ENCODE peak calls at places on chromosomes 4 and X, in four cellular contexts. C is HepG2, B is K562, Z is H1. M is an unnamed sample.

GRCh38 chr4:182351485-182351884 is 108.3 kb downstream of the TENM3 start:
- DNase-seq in B (no peak), Z (no peak), C (no peak), M (no peak)

GRCh38 chr4:188841523-188841922 is 702.3 kb downstream of the TRIML1 start:
- DNase-seq in C (no peak), B (no peak), Z (no peak), M (no peak)

GRCh38 chr4:53928825-53929224 is 135.6 kb downstream of the CHIC2 start:
- DNase-seq in C (no peak), B (no peak), Z (no peak), M (no peak)

GRCh38 chr4:146976145-146976544 is 30.5 kb upstream of the TTC29 start:
- DNase-seq in C (no peak), Z (no peak), B (no peak), M (no peak)

GRCh38 chrX:6175914-6176313 is 52.8 kb downstream of the NLGN4X start:
- DNase-seq in B (no peak), C (no peak), Z (no peak), M (no peak)

GRCh38 chr4:107359208-107359607 is 323.1 kb upstream of the DKK2 start:
- DNase-seq in Z (no peak), B (no peak), C (no peak), M (no peak)

GRCh38 chrX:2693123-2693438 is 2.0 kb downstream of the CD99 start:
- DNase-seq in C (no peak), Z (no peak), B (no peak), M (no peak)

GRCh38 chr4:8708401-8709021 is 115.9 kb downstream of the CPZ start:
- DNase-seq in C (no peak), Z (no peak), B (no peak), M (no peak)

GRCh38 chr4:8045909-8046308 is 106.2 kb upstream of the AFAP1 start:
- DNase-seq in B (no peak), Z (no peak), C (no peak), M (no peak)

GRCh38 chrX:97294016-97294415 is 410.3 kb downstream of the RPA4 start:
- DNase-seq in Z (no peak), B (no peak), C (no peak), M (no peak)

GRCh38 chrX:37666516-37666915 is 19.1 kb upstream of the XK start:
- DNase-seq in Z (no peak), B (no peak), C (no peak), M (no peak)

GRCh38 chrX:24619647-24620046 is 27.5 kb downstream of the PCYT1B start:
- DNase-seq in B (no peak), Z (no peak), C (peak), M (no peak)

GRCh38 chrX:53089224-53089842 is 4.6 kb upstream of the KANTR start:
- DNase-seq in B (peak), Z (no peak), C (no peak), M (no peak)

GRCh38 chr4:165630671-165631070 is 242.4 kb upstream of the TLL1 start:
- DNase-seq in Z (no peak), B (no peak), C (no peak), M (no peak)

GRCh38 chr4:137534516-137534915 is 2.2 kb upstream of the PCDH18 start:
- DNase-seq in Z (no peak), C (no peak), B (no peak), M (no peak)

GRCh38 chr4:162456106-162456505 is 292.3 kb upstream of the FSTL5 start:
- DNase-seq in Z (no peak), C (no peak), B (no peak), M (no peak)

GRCh38 chr4:146654976-146655761 is 16.5 kb downstream of the POU4F2 start:
- DNase-seq in B (no peak), C (no peak), Z (no peak), M (no peak)

GRCh38 chr4:80199947-80200346 is 2.6 kb downstream of the PRDM8 start:
- DNase-seq in Z (no peak), C (no peak), B (no peak), M (no peak)

GRCh38 chr4:80202784-80203553 is 5.7 kb downstream of the PRDM8 start:
- DNase-seq in B (no peak), C (no peak), Z (no peak), M (no peak)

GRCh38 chr4:80202190-80202711 is 4.9 kb downstream of the PRDM8 start:
- DNase-seq in Z (no peak), B (no peak), C (no peak), M (no peak)

GRCh38 chr4:80199004-80199579 is 1.8 kb downstream of the PRDM8 start:
- DNase-seq in B (no peak), Z (no peak), C (no peak), M (no peak)

GRCh38 chr4:80201326-80202151 is 4.2 kb downstream of the PRDM8 start:
- DNase-seq in Z (no peak), B (no peak), C (no peak), M (no peak)
- TF ChIP-seq HDAC6 in Z (no peak), B (no peak), C (no peak), M (no peak)

GRCh38 chr4:24765331-24765990 is 29.9 kb upstream of the SOD3 start:
- DNase-seq in Z (no peak), C (no peak), B (no peak), M (no peak)

GRCh38 chr4:24771241-24771640 is 24.1 kb upstream of the SOD3 start:
- DNase-seq in C (no peak), B (no peak), Z (no peak), M (no peak)

GRCh38 chr4:24770111-24770584 is 25.2 kb upstream of the SOD3 start:
- DNase-seq in Z (peak), B (no peak), C (no peak), M (peak)

GRCh38 chr4:24768604-24769003 is 26.8 kb upstream of the SOD3 start:
- DNase-seq in Z (no peak), C (no peak), B (no peak), M (no peak)

GRCh38 chr4:24768006-24768405 is 27.4 kb upstream of the SOD3 start:
- DNase-seq in Z (no peak), B (no peak), C (no peak), M (no peak)
- TF ChIP-seq SP1 in Z (no peak), B (no peak), C (no peak), M (no peak)

DNA sequence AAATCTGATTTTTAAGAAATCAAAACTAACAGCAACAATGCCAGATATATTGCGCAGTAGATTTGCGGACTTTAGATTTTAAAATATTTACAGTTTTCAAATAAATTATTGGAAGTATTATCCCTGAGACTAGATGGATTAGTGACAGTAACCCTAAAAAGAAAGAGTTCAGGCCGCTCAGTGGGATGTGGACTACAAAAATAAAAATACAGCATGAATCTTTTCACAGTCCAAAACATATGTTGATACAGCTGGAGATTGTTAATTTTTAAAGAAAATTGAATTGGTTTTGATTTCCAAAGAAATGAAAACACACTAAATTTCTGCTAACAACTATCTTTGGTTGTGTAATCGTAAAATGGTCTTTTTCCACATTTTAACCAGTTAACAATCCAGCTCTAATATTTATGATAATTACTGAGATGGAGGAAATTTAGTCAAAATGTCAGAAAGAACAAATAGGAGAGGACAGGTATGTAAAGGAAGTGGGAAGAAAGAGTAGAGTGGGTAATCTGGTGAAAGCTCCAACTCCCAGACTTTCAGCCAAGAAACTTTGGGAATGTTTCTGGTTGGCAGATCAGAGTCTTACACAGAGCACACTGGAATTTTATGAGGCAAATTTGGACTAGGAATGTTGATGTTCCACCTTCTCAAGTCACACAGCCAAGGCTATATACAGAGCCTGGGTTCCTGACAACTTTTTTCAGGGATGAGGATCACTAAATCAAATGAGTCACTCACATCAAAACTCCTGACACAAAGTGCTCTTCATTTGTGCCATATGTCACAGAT is 15.1 kb downstream of the C4orf36 start:
- DNase-seq in C (no peak), Z (no peak), B (no peak), M (no peak)
- TF ChIP-seq HDAC6 in C (no peak), Z (no peak), B (no peak), M (no peak)

DNA sequence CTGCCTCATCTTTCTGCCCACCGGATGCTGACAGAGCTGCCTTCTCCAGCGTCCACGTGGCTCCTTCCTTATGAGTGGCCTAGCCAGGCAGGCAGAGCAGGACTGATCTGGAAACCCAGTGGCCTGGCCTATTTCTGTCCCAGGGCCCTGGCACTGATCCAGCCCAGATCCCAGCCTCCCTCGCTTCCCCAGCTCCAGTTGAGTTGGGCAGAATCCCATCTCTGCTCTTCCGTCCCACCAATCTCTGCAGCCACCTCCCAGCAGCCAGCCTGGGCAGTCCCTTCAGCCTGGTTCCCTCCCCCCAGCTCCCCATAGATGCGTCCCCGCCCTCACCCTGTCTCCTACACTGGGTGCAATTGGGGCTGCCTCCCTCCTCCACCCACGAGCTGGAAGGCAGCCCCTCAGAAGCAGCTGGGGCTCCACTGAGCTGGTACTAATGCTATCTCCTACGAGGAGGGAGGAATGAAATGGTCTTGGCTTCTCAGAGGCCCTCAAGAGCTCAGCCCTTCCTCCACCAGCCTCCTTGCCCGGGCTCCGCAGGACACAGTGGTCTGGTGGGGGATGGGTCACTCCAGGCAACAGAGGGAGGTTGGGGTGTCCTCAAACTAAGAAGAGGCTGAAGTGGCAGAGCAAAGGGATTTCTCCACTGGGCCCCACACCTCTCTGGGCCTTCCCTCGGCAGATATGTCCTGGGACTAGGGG is 94.2 kb downstream of the PJA1 start:
- DNase-seq in B (no peak), C (no peak), Z (no peak), M (no peak)
- TF ChIP-seq SP1 in B (no peak), C (no peak), Z (no peak), M (no peak)

DNA sequence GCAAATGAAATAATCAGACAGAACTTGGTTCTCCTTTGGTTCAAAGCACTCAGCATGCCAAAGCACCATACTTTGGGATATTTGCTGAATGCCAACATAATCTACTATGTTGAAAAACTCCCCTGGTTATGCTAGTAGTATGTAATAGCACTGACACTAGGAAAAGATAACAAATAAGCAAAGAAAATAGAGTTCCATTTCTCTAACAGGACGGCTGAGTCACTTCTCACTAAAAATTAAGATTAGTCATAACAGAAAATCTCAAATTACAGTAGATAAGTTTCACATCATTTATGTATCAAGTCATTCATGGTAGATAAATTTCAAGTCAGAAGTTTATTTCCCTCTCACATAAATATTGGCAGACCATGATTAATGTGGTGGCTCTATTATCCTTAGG is 17.9 kb downstream of the PDHA2 start:
- DNase-seq in C (no peak), Z (no peak), B (no peak), M (no peak)
- TF ChIP-seq HDAC6 in C (no peak), Z (no peak), B (no peak), M (no peak)

DNA sequence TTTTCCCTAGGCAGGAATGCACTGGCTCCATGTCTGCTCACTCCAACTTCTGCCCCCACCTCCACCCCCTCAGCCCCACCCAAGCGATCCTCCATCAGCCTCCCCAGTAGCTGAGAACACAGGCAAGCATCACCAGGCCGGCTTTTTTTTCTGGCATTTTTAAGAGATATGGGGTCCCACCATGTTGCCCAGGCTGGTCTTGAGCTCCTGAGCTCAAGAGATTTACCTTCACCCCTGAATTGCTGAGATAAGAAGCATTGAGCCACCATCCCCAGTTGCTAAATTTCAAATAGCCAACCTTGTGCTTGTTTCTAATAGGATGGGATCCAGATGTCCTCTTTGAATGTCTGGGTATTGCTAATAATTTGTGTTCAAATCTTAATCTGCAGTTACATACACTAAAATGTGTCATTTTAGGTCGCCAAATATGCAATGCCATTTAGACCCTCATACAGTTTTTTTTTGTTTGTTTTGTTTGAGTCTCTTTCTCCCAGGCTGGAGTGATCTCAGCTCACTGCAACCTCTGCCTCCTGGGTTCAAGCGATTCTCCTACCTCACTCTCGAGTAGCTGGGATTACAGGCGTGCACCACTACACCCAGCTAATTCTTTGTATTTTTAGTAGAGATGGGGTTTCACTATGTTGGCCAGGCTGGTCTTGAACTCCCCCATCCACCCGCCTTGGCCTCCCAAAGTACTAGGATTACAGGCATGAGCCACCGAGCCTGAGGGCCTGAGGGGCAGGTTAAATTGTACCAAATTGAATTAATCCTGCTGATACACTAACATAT is 8.8 kb downstream of the LARP7 start:
- DNase-seq in B (no peak), Z (peak), C (no peak), M (no peak)
- TF ChIP-seq SP1 in B (no peak), Z (no peak), C (no peak), M (no peak)

GRCh38 chr4:104906274-104906673 is 240.4 kb upstream of the TET2 start:
- DNase-seq in C (no peak), B (no peak), Z (no peak), M (no peak)
- TF ChIP-seq HDAC6 in C (no peak), B (no peak), Z (no peak), M (no peak)

GRCh38 chr4:88696620-88697019 is 1.0 kb downstream of the NAP1L5 start:
- DNase-seq in B (no peak), C (no peak), Z (no peak), M (no peak)
- TF ChIP-seq SP1 in B (no peak), C (no peak), Z (no peak), M (no peak)

GRCh38 chr4:96519291-96519690 is 679.4 kb downstream of the PDHA2 start:
- DNase-seq in C (no peak), Z (no peak), B (no peak), M (no peak)
- TF ChIP-seq HDAC6 in C (no peak), Z (no peak), B (no peak), M (no peak)

GRCh38 chr4:43356786-43357185 is 464.3 kb downstream of the GRXCR1 start:
- DNase-seq in Z (no peak), C (peak), B (no peak), M (no peak)
- TF ChIP-seq SP1 in Z (no peak), C (no peak), B (no peak), M (no peak)

M was measured in GM12878.